ENCODE peak calls at places on chromosomes 13 and 19, in eight cellular contexts. M is AG04450; X is Caco-2; P is effector memory CD4-positive, alpha-beta T cell; O is astrocyte of the cerebellum; U is body of pancreas; C is pancreas; V is CD4-positive, CD25-positive, alpha-beta regulatory T cell. N is an unnamed sample.

GRCh38 chr19:3310711-3311110 is 55.7 kb upstream of the NFIC start:
- DNase-seq in M (no peak), X (no peak), P (no peak), O (no peak), U (no peak), C (no peak), V (no peak), N (no peak)

GRCh38 chr13:46797468-46798237 is 692 bp upstream of the ESD start:
- DNase-seq in M (no peak), X (no peak), P (no peak), O (no peak), U (no peak), C (no peak), V (no peak), N (no peak)

GRCh38 chr13:106688940-106689339 is 121.0 kb upstream of the ARGLU1 start:
- DNase-seq in M (no peak), X (no peak), P (no peak), O (no peak), U (no peak), C (no peak), V (no peak), N (no peak)

GRCh38 chr13:38582133-38582532 is 104.7 kb upstream of the FREM2 start:
- DNase-seq in M (no peak), X (no peak), P (no peak), O (peak; percentile 19), U (peak; percentile 16), C (no peak), V (no peak), N (peak; percentile 61)

GRCh38 chr13:33628662-33629061 is 189.3 kb upstream of the RFC3 start:
- DNase-seq in M (no peak), X (no peak), P (no peak), O (no peak), U (no peak), C (no peak), V (no peak), N (no peak)

GRCh38 chr19:55670280-55671053 is 4.6 kb upstream of the EPN1 start:
- DNase-seq in M (no peak), X (peak; percentile 68), P (no peak), O (no peak), U (no peak), C (no peak), V (peak; percentile 22), N (no peak)

GRCh38 chr13:33258437-33259193 is 26.9 kb downstream of the STARD13 start:
- DNase-seq in M (no peak), X (no peak), P (no peak), O (no peak), U (no peak), C (no peak), V (no peak), N (peak; percentile 74)

GRCh38 chr19:32416749-32417469 is 11.3 kb downstream of the DPY19L3 start:
- DNase-seq in M (no peak), X (no peak), P (no peak), O (peak; percentile 23), U (no peak), C (no peak), V (no peak), N (no peak)

GRCh38 chr13:24224232-24224680 is 63.7 kb downstream of the SPATA13 start:
- DNase-seq in M (no peak), X (no peak), P (no peak), O (no peak), U (no peak), C (no peak), V (no peak), N (no peak)

GRCh38 chr13:44191504-44192171 is 182.0 kb upstream of the SERP2 start:
- DNase-seq in M (no peak), X (peak; percentile 62), P (peak; percentile 21), O (peak; percentile 59), U (peak; percentile 61), C (peak; percentile 42), V (no peak), N (peak; percentile 85)

GRCh38 chr13:23740002-23740401 is 149.2 kb downstream of the MIPEP start:
- DNase-seq in M (no peak), X (no peak), P (no peak), O (no peak), U (no peak), C (no peak), V (no peak), N (no peak)

GRCh38 chr13:90416519-90416918 is 931.0 kb upstream of the MIR17HG start:
- DNase-seq in M (no peak), X (no peak), P (no peak), O (no peak), U (no peak), C (no peak), V (no peak), N (peak; percentile 57)

GRCh38 chr13:107866666-107867623 is 348.4 kb downstream of the LIG4 start:
- DNase-seq in M (no peak), X (no peak), P (no peak), O (peak; percentile 9), U (peak; percentile 12), C (no peak), V (no peak), N (peak; percentile 8)

GRCh38 chr19:35195822-35196221 is 32.7 kb downstream of the FAM187B start:
- DNase-seq in M (no peak), X (no peak), P (no peak), O (no peak), U (no peak), C (no peak), V (no peak), N (no peak)

GRCh38 chr13:98370261-98370660 is 193.2 kb upstream of the RNF113B start:
- DNase-seq in M (no peak), X (no peak), P (no peak), O (no peak), U (no peak), C (no peak), V (no peak), N (no peak)

GRCh38 chr19:21256722-21257121 is 72.5 kb downstream of the ZNF708 start:
- DNase-seq in M (no peak), X (no peak), P (no peak), O (no peak), U (no peak), C (no peak), V (no peak), N (peak; percentile 6)

GRCh38 chr13:43473437-43473836 is 313.3 kb downstream of the ENOX1 start:
- DNase-seq in M (no peak), X (no peak), P (no peak), O (no peak), U (no peak), C (no peak), V (no peak), N (peak; percentile 14)

GRCh38 chr19:3250675-3251074 is 26.2 kb downstream of the CELF5 start:
- DNase-seq in M (no peak), X (no peak), P (no peak), O (no peak), U (peak; percentile 26), C (no peak), V (no peak), N (peak; percentile 28)

GRCh38 chr13:93745884-93746283 is 519.3 kb downstream of the GPC6 start:
- DNase-seq in M (no peak), X (no peak), P (no peak), O (no peak), U (no peak), C (no peak), V (no peak), N (no peak)

GRCh38 chr19:35347171-35347929 is at the start of gene FFAR1:
- DNase-seq in M (no peak), X (peak; percentile 17), P (peak; percentile 22), O (no peak), U (no peak), C (no peak), V (no peak), N (no peak)

GRCh38 chr13:62710766-62711165 is 1295.1 kb upstream of the PCDH20 start:
- DNase-seq in M (no peak), X (no peak), P (no peak), O (no peak), U (no peak), C (no peak), V (no peak), N (no peak)

GRCh38 chr13:46648166-46648607 is 95.2 kb downstream of the LRCH1 start:
- DNase-seq in M (no peak), X (peak; percentile 75), P (no peak), O (no peak), U (peak; percentile 49), C (peak; percentile 37), V (no peak), N (peak; percentile 52)

GRCh38 chr19:13920524-13920923 is 14.5 kb downstream of the CC2D1A start:
- DNase-seq in M (no peak), X (no peak), P (no peak), O (no peak), U (no peak), C (no peak), V (no peak), N (no peak)
- H3K4me3 ChIP-seq in M (no peak overlapping the region), X (no peak overlapping the region), P (no peak overlapping the region), O (no peak overlapping the region), U (no peak overlapping the region), C (no peak overlapping the region), V (no peak overlapping the region), N (no peak overlapping the region)

DNA sequence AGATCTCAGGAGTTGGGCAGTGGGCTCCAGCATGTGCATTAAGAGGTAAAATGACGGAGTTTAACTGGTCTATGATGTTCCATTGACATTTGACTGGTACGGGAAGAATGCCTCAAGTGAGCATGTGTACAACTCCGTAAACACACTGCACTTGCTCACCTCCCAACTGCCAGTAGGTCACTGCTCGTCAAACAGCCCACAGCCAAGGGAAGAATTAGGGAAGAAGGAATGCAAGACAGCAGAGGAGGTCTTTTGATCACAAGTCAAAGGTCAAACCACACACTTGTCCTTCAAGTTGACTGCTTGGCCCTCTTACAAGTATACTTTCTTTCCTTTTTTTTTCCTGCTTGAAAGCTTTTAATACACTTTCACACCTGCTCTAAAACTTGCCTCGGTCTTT is 236.7 kb downstream of the B3GLCT start:
- DNase-seq in M (no peak), X (peak; percentile 64), P (no peak), O (no peak), U (no peak), C (no peak), V (no peak), N (no peak)
- H3K4me3 ChIP-seq in M (no peak overlapping the region), X (no peak overlapping the region), P (no peak overlapping the region), O (no peak overlapping the region), U (no peak overlapping the region), C (no peak overlapping the region), V (no peak overlapping the region), N (no peak overlapping the region)

DNA sequence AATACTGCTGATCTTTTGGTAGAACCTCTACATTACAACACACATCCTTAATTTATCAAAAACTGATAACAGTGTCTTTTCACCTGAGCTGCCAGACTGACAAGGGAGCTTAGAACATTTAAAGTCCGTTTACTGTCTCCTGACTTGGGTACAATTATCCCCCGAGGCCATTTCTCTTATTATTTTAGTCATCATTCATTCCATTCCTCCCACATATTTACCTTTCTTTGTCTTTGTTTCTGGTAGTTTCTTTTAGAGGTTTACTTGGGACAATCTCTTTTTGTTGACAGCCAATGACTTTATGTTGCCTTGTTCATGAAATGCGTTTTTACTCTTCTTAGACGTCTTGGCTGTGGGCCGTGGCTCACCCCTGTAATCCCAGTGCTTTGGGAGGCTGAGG is 186.9 kb downstream of the PCCA start:
- DNase-seq in M (no peak), X (no peak), P (no peak), O (no peak), U (no peak), C (no peak), V (no peak), N (no peak)
- H3K4me3 ChIP-seq in M (no peak overlapping the region), X (no peak overlapping the region), P (no peak overlapping the region), O (no peak overlapping the region), U (no peak overlapping the region), C (no peak overlapping the region), V (no peak overlapping the region), N (no peak overlapping the region)

DNA sequence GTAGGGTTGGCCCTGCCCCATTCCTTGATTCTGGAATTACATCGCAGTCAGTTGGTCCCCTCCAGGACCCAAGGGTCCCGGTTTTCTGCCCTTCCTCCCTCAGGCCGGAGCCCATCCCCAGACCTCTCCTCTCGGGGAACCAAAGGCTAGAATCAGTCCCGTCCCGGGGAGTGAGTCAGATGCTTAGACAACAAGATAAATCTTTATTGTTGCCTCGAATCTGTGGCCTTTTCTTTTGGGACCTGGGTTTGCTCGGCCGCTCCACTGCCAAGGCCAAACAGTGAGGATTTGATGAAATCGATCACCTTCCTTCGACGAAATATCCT is 258 bp upstream of the RASIP1 start:
- DNase-seq in M (no peak), X (no peak), P (no peak), O (no peak), U (no peak), C (no peak), V (no peak), N (no peak)
- H3K4me3 ChIP-seq in M (no peak overlapping the region), X (no peak overlapping the region), P (no peak overlapping the region), O (no peak overlapping the region), U (no peak overlapping the region), C (peak overlapping the region; percentile 18), V (no peak overlapping the region), N (no peak overlapping the region)

N was measured in cardiac fibroblast.